ENCODE peak calls at places on chromosomes 5 and 9, in seven cellular contexts. I, B, G, F, M, S and R are unnamed samples.

GRCh38 chr9:114694146-114694545 is 12.2 kb upstream of the TEX48 start:
- DNase-seq in I (no peak), B (no peak), G (no peak), F (peak; percentile 52), M (no peak), S (no peak), R (no peak)

GRCh38 chr5:1122511-1123284 is 10.8 kb upstream of the SLC12A7 start:
- DNase-seq in I (no peak), B (no peak), G (no peak), F (no peak), M (no peak), S (no peak), R (no peak)

GRCh38 chr9:81174023-81174422 is 515.3 kb downstream of the TLE1 start:
- DNase-seq in I (no peak), B (no peak), G (no peak), F (no peak), M (no peak), S (no peak), R (no peak)

GRCh38 chr9:112174965-112175795 is at the start of gene SUSD1:
- DNase-seq in I (peak; percentile 56), B (peak; percentile 58), G (peak; percentile 38), F (no peak), M (no peak), S (no peak), R (peak; percentile 34)

GRCh38 chr9:112007575-112008240 is 111.1 kb downstream of the UGCG start:
- DNase-seq in I (no peak), B (no peak), G (no peak), F (no peak), M (no peak), S (no peak), R (no peak)

GRCh38 chr9:114430443-114430842 is 42.7 kb upstream of the AKNA start:
- DNase-seq in I (peak; percentile 16), B (no peak), G (no peak), F (no peak), M (no peak), S (no peak), R (no peak)

GRCh38 chr5:132260714-132261615 is 3.5 kb downstream of the PDLIM4 start:
- DNase-seq in I (no peak), B (no peak), G (no peak), F (peak; percentile 72), M (peak; percentile 88), S (peak; percentile 54), R (no peak)

GRCh38 chr9:95726756-95727155 is 148.7 kb upstream of the ERCC6L2 start:
- DNase-seq in I (peak; percentile 67), B (no peak), G (no peak), F (no peak), M (peak; percentile 74), S (no peak), R (no peak)

GRCh38 chr5:3400659-3401058 is 195.0 kb upstream of the IRX1 start:
- DNase-seq in I (no peak), B (no peak), G (no peak), F (no peak), M (no peak), S (no peak), R (no peak)

GRCh38 chr5:38790891-38791290 is 54.9 kb upstream of the OSMR start:
- DNase-seq in I (no peak), B (no peak), G (no peak), F (no peak), M (no peak), S (no peak), R (no peak)

GRCh38 chr5:102758576-102758975 is 3.5 kb downstream of the PAM start:
- DNase-seq in I (no peak), B (no peak), G (no peak), F (no peak), M (peak; percentile 24), S (no peak), R (no peak)

GRCh38 chr5:108798866-108799265 is 51.2 kb downstream of the FER start:
- DNase-seq in I (no peak), B (no peak), G (no peak), F (no peak), M (no peak), S (no peak), R (no peak)

GRCh38 chr9:132249690-132250089 is 87.8 kb downstream of the NTNG2 start:
- DNase-seq in I (no peak), B (no peak), G (no peak), F (no peak), M (no peak), S (no peak), R (no peak)

GRCh38 chr5:57172466-57172961 is 1.3 kb upstream of the GPBP1 start:
- DNase-seq in I (peak; percentile 16), B (no peak), G (peak; percentile 39), F (peak; percentile 38), M (peak; percentile 44), S (no peak), R (no peak)

GRCh38 chr9:133182151-133182550 is 18.4 kb upstream of the GBGT1 start:
- DNase-seq in I (no peak), B (no peak), G (no peak), F (no peak), M (no peak), S (no peak), R (no peak)

GRCh38 chr5:44842491-44843282 is 33.9 kb downstream of the MRPS30 start:
- DNase-seq in I (no peak), B (no peak), G (no peak), F (no peak), M (no peak), S (no peak), R (no peak)

GRCh38 chr5:60810438-60811085 is 33.5 kb downstream of the ELOVL7 start:
- DNase-seq in I (no peak), B (no peak), G (no peak), F (no peak), M (no peak), S (no peak), R (no peak)

GRCh38 chr9:68530618-68531017 is 10.1 kb downstream of the TMEM252 start:
- DNase-seq in I (no peak), B (no peak), G (no peak), F (no peak), M (peak; percentile 60), S (no peak), R (no peak)

GRCh38 chr9:107667700-107668099 is 178.1 kb upstream of the KLF4 start:
- DNase-seq in I (no peak), B (no peak), G (no peak), F (no peak), M (no peak), S (no peak), R (no peak)

GRCh38 chr5:132594170-132594569 is 37.4 kb downstream of the RAD50 start:
- DNase-seq in I (no peak), B (no peak), G (no peak), F (no peak), M (no peak), S (no peak), R (no peak)

GRCh38 chr9:3516667-3517330 is 9.0 kb downstream of the RFX3 start:
- DNase-seq in I (no peak), B (no peak), G (no peak), F (no peak), M (no peak), S (no peak), R (no peak)

GRCh38 chr5:140631063-140631462 is 1.9 kb downstream of the CD14 start:
- DNase-seq in I (no peak), B (no peak), G (no peak), F (no peak), M (no peak), S (no peak), R (no peak)

GRCh38 chr9:14987858-14988257 is 77.6 kb upstream of the FREM1 start:
- DNase-seq in I (no peak), B (no peak), G (no peak), F (no peak), M (no peak), S (no peak), R (no peak)

GRCh38 chr5:177554474-177555111 is at the start of gene FAM193B:
- DNase-seq in I (peak; percentile 74), B (peak; percentile 96), G (peak; percentile 93), F (peak; percentile 95), M (peak; percentile 92), S (peak; percentile 88), R (peak; percentile 93)